ENCODE peak calls at places on chromosomes 11 and 22, in six cellular contexts. One of them, this sample, is unnamed.
A peak's percentile ranks its signal among the peaks of the same experiment; 100 is the strongest.

GRCh38 chr11:17219016-17219415 is 11.2 kb upstream of the PIK3C2A start:
- DNase-seq in neural progenitor cell: no peak
- DNase-seq in K562: no peak
- DNase-seq in endodermal cell: no peak
- DNase-seq in PC-3: no peak
- DNase-seq in HCT116: no peak
- DNase-seq in this sample: no peak

GRCh38 chr11:131663403-131664200 is 293.2 kb downstream of the NTM start:
- DNase-seq in neural progenitor cell: no peak
- DNase-seq in K562: no peak
- DNase-seq in endodermal cell: peak; percentile 40
- DNase-seq in PC-3: no peak
- DNase-seq in HCT116: no peak
- DNase-seq in this sample: no peak

GRCh38 chr11:128872594-128872993 is 5.5 kb upstream of the KCNJ1 start:
- DNase-seq in neural progenitor cell: no peak
- DNase-seq in K562: no peak
- DNase-seq in endodermal cell: peak; percentile 67
- DNase-seq in PC-3: no peak
- DNase-seq in HCT116: no peak
- DNase-seq in this sample: no peak

GRCh38 chr11:112255075-112255739 is 5.5 kb downstream of the PLET1 start:
- DNase-seq in neural progenitor cell: no peak
- DNase-seq in K562: peak; percentile 45
- DNase-seq in endodermal cell: no peak
- DNase-seq in PC-3: peak; percentile 94
- DNase-seq in HCT116: no peak
- DNase-seq in this sample: peak; percentile 92

GRCh38 chr22:47128216-47129215 is 366.1 kb downstream of the TBC1D22A start:
- DNase-seq in neural progenitor cell: no peak
- DNase-seq in K562: no peak
- DNase-seq in endodermal cell: no peak
- DNase-seq in PC-3: no peak
- DNase-seq in HCT116: no peak
- DNase-seq in this sample: no peak

GRCh38 chr22:25759825-25760231 is 17.8 kb downstream of the MYO18B start:
- DNase-seq in neural progenitor cell: no peak
- DNase-seq in K562: no peak
- DNase-seq in endodermal cell: no peak
- DNase-seq in PC-3: peak; percentile 4
- DNase-seq in HCT116: no peak
- DNase-seq in this sample: peak; percentile 99

GRCh38 chr22:25551396-25551795 is 13.1 kb upstream of the GRK3 start:
- DNase-seq in neural progenitor cell: no peak
- DNase-seq in K562: no peak
- DNase-seq in endodermal cell: no peak
- DNase-seq in PC-3: no peak
- DNase-seq in HCT116: no peak
- DNase-seq in this sample: peak; percentile 82

GRCh38 chr11:128365044-128365443 is 222.3 kb downstream of the ETS1 start:
- DNase-seq in neural progenitor cell: peak; percentile 51
- DNase-seq in K562: no peak
- DNase-seq in endodermal cell: no peak
- DNase-seq in PC-3: peak; percentile 62
- DNase-seq in HCT116: no peak
- DNase-seq in this sample: peak; percentile 54

GRCh38 chr22:50308986-50309600 is 1.6 kb upstream of the PLXNB2 start:
- DNase-seq in neural progenitor cell: no peak
- DNase-seq in K562: no peak
- DNase-seq in endodermal cell: no peak
- DNase-seq in PC-3: no peak
- DNase-seq in HCT116: no peak
- DNase-seq in this sample: no peak

GRCh38 chr11:390175-390574 is 3.8 kb upstream of the PKP3 start:
- DNase-seq in neural progenitor cell: peak; percentile 68
- DNase-seq in K562: peak; percentile 30
- DNase-seq in endodermal cell: peak; percentile 88
- DNase-seq in PC-3: peak; percentile 23
- DNase-seq in HCT116: peak; percentile 28
- DNase-seq in this sample: no peak

GRCh38 chr11:65663634-65664200 is 1.0 kb upstream of the RELA start:
- DNase-seq in neural progenitor cell: peak; percentile 52
- DNase-seq in K562: peak; percentile 66
- DNase-seq in endodermal cell: no peak
- DNase-seq in PC-3: peak; percentile 34
- DNase-seq in HCT116: no peak
- DNase-seq in this sample: peak; percentile 29

GRCh38 chr11:130897262-130898182 is 18.8 kb downstream of the SNX19 start:
- DNase-seq in neural progenitor cell: no peak
- DNase-seq in K562: no peak
- DNase-seq in endodermal cell: no peak
- DNase-seq in PC-3: peak; percentile 81
- DNase-seq in HCT116: no peak
- DNase-seq in this sample: peak; percentile 99

GRCh38 chr11:78344676-78345075 is 72.9 kb downstream of the GAB2 start:
- DNase-seq in neural progenitor cell: no peak
- DNase-seq in K562: no peak
- DNase-seq in endodermal cell: no peak
- DNase-seq in PC-3: peak; percentile 55
- DNase-seq in HCT116: no peak
- DNase-seq in this sample: no peak

GRCh38 chr22:31085493-31085824 is 4.3 kb downstream of the SMTN start:
- DNase-seq in neural progenitor cell: peak; percentile 66
- DNase-seq in K562: no peak
- DNase-seq in endodermal cell: peak; percentile 73
- DNase-seq in PC-3: no peak
- DNase-seq in HCT116: no peak
- DNase-seq in this sample: no peak

GRCh38 chr11:36258730-36259360 is 30.4 kb downstream of the COMMD9 start:
- DNase-seq in neural progenitor cell: peak; percentile 84
- DNase-seq in K562: peak; percentile 27
- DNase-seq in endodermal cell: peak; percentile 87
- DNase-seq in PC-3: peak; percentile 74
- DNase-seq in HCT116: peak; percentile 36
- DNase-seq in this sample: peak; percentile 42

GRCh38 chr22:28019881-28020861 is 101.1 kb upstream of the PITPNB start:
- DNase-seq in neural progenitor cell: peak; percentile 82
- DNase-seq in K562: peak; percentile 78
- DNase-seq in endodermal cell: peak; percentile 94
- DNase-seq in PC-3: peak; percentile 52
- DNase-seq in HCT116: peak; percentile 21
- DNase-seq in this sample: peak; percentile 16

GRCh38 chr11:92607969-92608711 is 361.3 kb upstream of the MTNR1B start:
- DNase-seq in neural progenitor cell: no peak
- DNase-seq in K562: no peak
- DNase-seq in endodermal cell: no peak
- DNase-seq in PC-3: no peak
- DNase-seq in HCT116: no peak
- DNase-seq in this sample: no peak

GRCh38 chr22:26450453-26451185 is 21.6 kb downstream of the ASPHD2 start:
- DNase-seq in neural progenitor cell: no peak
- DNase-seq in K562: no peak
- DNase-seq in endodermal cell: no peak
- DNase-seq in PC-3: no peak
- DNase-seq in HCT116: no peak
- DNase-seq in this sample: no peak

GRCh38 chr22:17264321-17265052 is 45.3 kb upstream of the ADA2 start:
- DNase-seq in neural progenitor cell: peak; percentile 82
- DNase-seq in K562: no peak
- DNase-seq in endodermal cell: peak; percentile 88
- DNase-seq in PC-3: no peak
- DNase-seq in HCT116: no peak
- DNase-seq in this sample: peak; percentile 46

GRCh38 chr11:68118753-68119448 is 2.3 kb downstream of the CHKA start:
- DNase-seq in neural progenitor cell: peak; percentile 47
- DNase-seq in K562: no peak
- DNase-seq in endodermal cell: no peak
- DNase-seq in PC-3: peak; percentile 41
- DNase-seq in HCT116: no peak
- DNase-seq in this sample: no peak

GRCh38 chr11:105244157-105244820 is 104.7 kb upstream of the CARD18 start:
- DNase-seq in neural progenitor cell: no peak
- DNase-seq in K562: no peak
- DNase-seq in endodermal cell: no peak
- DNase-seq in PC-3: peak; percentile 92
- DNase-seq in HCT116: peak; percentile 47
- DNase-seq in this sample: peak; percentile 96

GRCh38 chr22:22800716-22801115 is 86.9 kb upstream of the IGLL5 start:
- DNase-seq in neural progenitor cell: no peak
- DNase-seq in K562: peak; percentile 45
- DNase-seq in endodermal cell: no peak
- DNase-seq in PC-3: no peak
- DNase-seq in HCT116: no peak
- DNase-seq in this sample: no peak

GRCh38 chr22:45240137-45240809 is 421 bp downstream of the KIAA0930 start:
- DNase-seq in neural progenitor cell: peak; percentile 43
- DNase-seq in K562: peak; percentile 13
- DNase-seq in endodermal cell: peak; percentile 71
- DNase-seq in PC-3: no peak
- DNase-seq in HCT116: no peak
- DNase-seq in this sample: no peak

GRCh38 chr11:57762235-57762866 is 749 bp downstream of the CTNND1 start:
- DNase-seq in neural progenitor cell: peak; percentile 35
- DNase-seq in K562: no peak
- DNase-seq in endodermal cell: no peak
- DNase-seq in PC-3: peak; percentile 23
- DNase-seq in HCT116: no peak
- DNase-seq in this sample: no peak

GRCh38 chr11:13210424-13210823 is 67.2 kb upstream of the BMAL1 start:
- DNase-seq in neural progenitor cell: peak; percentile 88
- DNase-seq in K562: peak; percentile 17
- DNase-seq in endodermal cell: peak; percentile 89
- DNase-seq in PC-3: peak; percentile 82
- DNase-seq in HCT116: peak; percentile 79
- DNase-seq in this sample: peak; percentile 59

GRCh38 chr11:129814244-129814992 is 1.2 kb upstream of the TMEM45B start:
- DNase-seq in neural progenitor cell: peak; percentile 6
- DNase-seq in K562: peak; percentile 62
- DNase-seq in endodermal cell: peak; percentile 55
- DNase-seq in PC-3: no peak
- DNase-seq in HCT116: no peak
- DNase-seq in this sample: no peak

GRCh38 chr11:8841899-8842298 is 69.1 kb upstream of the AKIP1 start:
- DNase-seq in neural progenitor cell: no peak
- DNase-seq in K562: no peak
- DNase-seq in endodermal cell: no peak
- DNase-seq in PC-3: peak; percentile 8
- DNase-seq in HCT116: no peak
- DNase-seq in this sample: peak; percentile 47

GRCh38 chr11:47212938-47213337 is 1.8 kb upstream of the DDB2 start:
- DNase-seq in neural progenitor cell: no peak
- DNase-seq in K562: no peak
- DNase-seq in endodermal cell: no peak
- DNase-seq in PC-3: no peak
- DNase-seq in HCT116: no peak
- DNase-seq in this sample: no peak

GRCh38 chr11:119371067-119371601 is 10.4 kb downstream of the USP2 start:
- DNase-seq in neural progenitor cell: no peak
- DNase-seq in K562: no peak
- DNase-seq in endodermal cell: no peak
- DNase-seq in PC-3: no peak
- DNase-seq in HCT116: no peak
- DNase-seq in this sample: no peak
- H3K9ac ChIP-seq in neural progenitor cell: no peak overlapping the region
- H3K9ac ChIP-seq in K562: peak overlapping the region; percentile 79
- H3K9ac ChIP-seq in endodermal cell: no peak overlapping the region
- H3K9ac ChIP-seq in PC-3: no peak overlapping the region
- H3K9ac ChIP-seq in HCT116: no peak overlapping the region
- H3K9ac ChIP-seq in this sample: no peak overlapping the region

GRCh38 chr11:117950320-117950719 is 21.1 kb upstream of the TMPRSS13 start:
- DNase-seq in neural progenitor cell: no peak
- DNase-seq in K562: peak; percentile 43
- DNase-seq in endodermal cell: peak; percentile 48
- DNase-seq in PC-3: peak; percentile 18
- DNase-seq in HCT116: no peak
- DNase-seq in this sample: no peak
- H3K4me3 ChIP-seq in neural progenitor cell: no peak overlapping the region
- H3K4me3 ChIP-seq in K562: no peak overlapping the region
- H3K4me3 ChIP-seq in endodermal cell: no peak overlapping the region
- H3K4me3 ChIP-seq in PC-3: no peak overlapping the region
- H3K4me3 ChIP-seq in HCT116: no peak overlapping the region
- H3K4me3 ChIP-seq in this sample: no peak overlapping the region

GRCh38 chr11:134657631-134658030 is 245.6 kb upstream of the B3GAT1 start:
- DNase-seq in neural progenitor cell: no peak
- DNase-seq in K562: no peak
- DNase-seq in endodermal cell: no peak
- DNase-seq in PC-3: no peak
- DNase-seq in HCT116: no peak
- DNase-seq in this sample: no peak

GRCh38 chr11:134656861-134657540 is 245.0 kb upstream of the B3GAT1 start:
- DNase-seq in neural progenitor cell: no peak
- DNase-seq in K562: no peak
- DNase-seq in endodermal cell: no peak
- DNase-seq in PC-3: no peak
- DNase-seq in HCT116: no peak
- DNase-seq in this sample: no peak

GRCh38 chr11:134655189-134655937 is 243.3 kb upstream of the B3GAT1 start:
- DNase-seq in neural progenitor cell: no peak
- DNase-seq in K562: no peak
- DNase-seq in endodermal cell: peak; percentile 38
- DNase-seq in PC-3: no peak
- DNase-seq in HCT116: no peak
- DNase-seq in this sample: no peak

GRCh38 chr11:134654161-134654915 is 242.3 kb upstream of the B3GAT1 start:
- DNase-seq in neural progenitor cell: no peak
- DNase-seq in K562: no peak
- DNase-seq in endodermal cell: peak; percentile 48
- DNase-seq in PC-3: no peak
- DNase-seq in HCT116: no peak
- DNase-seq in this sample: no peak

DNA sequence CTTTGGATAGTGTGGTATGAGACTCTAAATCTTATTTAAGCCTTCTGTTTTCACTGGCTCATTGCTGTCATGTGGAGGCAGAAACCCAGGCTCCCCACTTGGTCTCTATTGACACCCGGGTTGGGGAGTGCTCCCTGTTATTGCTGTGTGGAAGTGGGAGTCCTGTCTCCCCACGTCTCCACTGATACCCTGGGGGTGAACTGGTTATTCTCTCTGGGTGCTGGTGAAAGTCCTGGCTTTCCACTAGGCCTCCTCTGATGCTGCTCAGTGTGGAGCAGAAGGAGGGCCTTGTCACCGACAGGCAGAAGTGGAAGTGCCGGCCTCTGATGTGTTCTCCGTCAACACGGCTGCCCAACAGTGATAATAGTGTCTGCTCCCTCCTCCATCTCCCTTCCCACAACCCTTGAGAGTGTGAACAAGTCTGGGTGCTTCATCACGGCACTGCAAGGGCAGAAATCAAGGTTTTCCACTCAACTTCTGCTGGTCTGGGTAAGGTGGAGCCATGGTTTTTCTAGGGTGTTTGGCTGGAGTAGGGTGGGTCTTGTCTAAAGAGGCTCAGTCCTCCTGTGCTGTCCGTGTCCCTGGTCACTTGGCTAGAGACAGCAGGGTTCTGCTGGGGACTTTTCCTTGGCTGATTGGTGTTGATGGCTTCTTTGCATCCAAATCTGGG is 240.7 kb upstream of the B3GAT1 start:
- DNase-seq in neural progenitor cell: no peak
- DNase-seq in K562: no peak
- DNase-seq in endodermal cell: peak; percentile 22
- DNase-seq in PC-3: no peak
- DNase-seq in HCT116: no peak
- DNase-seq in this sample: no peak
- H3K9ac ChIP-seq in neural progenitor cell: no peak overlapping the region
- H3K9ac ChIP-seq in K562: no peak overlapping the region
- H3K9ac ChIP-seq in endodermal cell: no peak overlapping the region
- H3K9ac ChIP-seq in PC-3: no peak overlapping the region
- H3K9ac ChIP-seq in HCT116: no peak overlapping the region
- H3K9ac ChIP-seq in this sample: no peak overlapping the region

GRCh38 chr11:85867751-85868150 is 12.6 kb downstream of the CCDC83 start:
- DNase-seq in neural progenitor cell: no peak
- DNase-seq in K562: no peak
- DNase-seq in endodermal cell: no peak
- DNase-seq in PC-3: no peak
- DNase-seq in HCT116: no peak
- DNase-seq in this sample: no peak
- H3K4me3 ChIP-seq in neural progenitor cell: no peak overlapping the region
- H3K4me3 ChIP-seq in K562: no peak overlapping the region
- H3K4me3 ChIP-seq in endodermal cell: no peak overlapping the region
- H3K4me3 ChIP-seq in PC-3: no peak overlapping the region
- H3K4me3 ChIP-seq in HCT116: no peak overlapping the region
- H3K4me3 ChIP-seq in this sample: no peak overlapping the region

This sample was measured in astrocyte.